ENCODE peak calls at places on chromosomes 3 and 15, in eight cellular contexts. T is cardiac fibroblast, Q is choroid plexus epithelial cell, B is AG04450, V is foreskin fibroblast, U is MCF 10A, Z is left lung, W is neural crest cell. X is an unnamed sample.

GRCh38 chr3:63576826-63577225 is 75.6 kb upstream of the SNTN start:
- DNase-seq in Q (no peak), U (no peak), V (no peak), Z (no peak), B (no peak), W (no peak), T (no peak), X (no peak)

GRCh38 chr3:127275287-127275781 is 12.5 kb downstream of the PRR20G start:
- DNase-seq in Z (no peak), Q (no peak), W (no peak), B (no peak), U (peak), V (no peak), T (peak), X (no peak)

GRCh38 chr3:157175678-157176077 is 15.7 kb upstream of the CCNL1 start:
- DNase-seq in Q (peak), W (no peak), T (no peak), U (no peak), Z (peak), V (no peak), B (no peak), X (no peak)

GRCh38 chr3:16377847-16378302 is 112.9 kb downstream of the OXNAD1 start:
- DNase-seq in W (no peak), Z (no peak), Q (no peak), U (no peak), V (no peak), B (no peak), T (no peak), X (no peak)

GRCh38 chr15:70555713-70556112 is 207.6 kb downstream of the UACA start:
- DNase-seq in Z (no peak), U (no peak), Q (no peak), B (no peak), T (no peak), V (no peak), W (no peak), X (no peak)

GRCh38 chr3:4995500-4996053 is 16.3 kb downstream of the BHLHE40 start:
- DNase-seq in Q (peak), Z (no peak), W (no peak), B (no peak), V (no peak), U (peak), T (peak), X (no peak)

GRCh38 chr15:62392411-62392810 is 227.3 kb upstream of the C2CD4B start:
- DNase-seq in V (no peak), Q (peak), U (no peak), W (peak), T (peak), B (no peak), Z (no peak), X (no peak)

GRCh38 chr3:133831966-133832801 is 26.6 kb downstream of the SRPRB start:
- DNase-seq in T (no peak), U (no peak), W (no peak), Z (no peak), V (no peak), Q (no peak), B (no peak), X (no peak)

GRCh38 chr3:108156312-108156853 is 65.6 kb upstream of the CD47 start:
- DNase-seq in Z (no peak), Q (no peak), U (no peak), B (no peak), W (no peak), T (no peak), V (no peak), X (no peak)

GRCh38 chr3:42660898-42661297 is 7.4 kb downstream of the ZBTB47 start:
- DNase-seq in Z (no peak), V (no peak), Q (no peak), U (no peak), W (no peak), T (no peak), B (no peak), X (no peak)
- TF ChIP-seq CTCF in Z (no peak), V (no peak), Q (no peak), U (peak), W (no peak), T (no peak), B (no peak), X (peak)

GRCh38 chr3:161423911-161424522 is 52.7 kb upstream of the SPTSSB start:
- DNase-seq in W (no peak), V (peak), Q (peak), B (no peak), Z (no peak), U (peak), T (peak), X (no peak)

GRCh38 chr3:161422171-161422693 is 50.9 kb upstream of the SPTSSB start:
- DNase-seq in Z (no peak), U (no peak), T (no peak), B (no peak), V (no peak), W (no peak), Q (no peak), X (no peak)

GRCh38 chr3:161419555-161420333 is 48.4 kb upstream of the SPTSSB start:
- DNase-seq in Q (no peak), V (no peak), W (no peak), Z (no peak), U (no peak), B (no peak), T (no peak), X (no peak)

GRCh38 chr3:161415506-161416231 is 44.4 kb upstream of the SPTSSB start:
- DNase-seq in W (no peak), V (peak), Z (no peak), Q (peak), B (peak), T (peak), U (peak), X (no peak)

GRCh38 chr3:161420746-161421145 is 49.4 kb upstream of the SPTSSB start:
- DNase-seq in Z (no peak), U (peak), T (peak), W (no peak), V (no peak), B (no peak), Q (peak), X (no peak)
- TF ChIP-seq CTCF in Z (no peak), U (peak), T (no peak), W (peak), V (no peak), B (peak), Q (peak), X (peak)

DNA sequence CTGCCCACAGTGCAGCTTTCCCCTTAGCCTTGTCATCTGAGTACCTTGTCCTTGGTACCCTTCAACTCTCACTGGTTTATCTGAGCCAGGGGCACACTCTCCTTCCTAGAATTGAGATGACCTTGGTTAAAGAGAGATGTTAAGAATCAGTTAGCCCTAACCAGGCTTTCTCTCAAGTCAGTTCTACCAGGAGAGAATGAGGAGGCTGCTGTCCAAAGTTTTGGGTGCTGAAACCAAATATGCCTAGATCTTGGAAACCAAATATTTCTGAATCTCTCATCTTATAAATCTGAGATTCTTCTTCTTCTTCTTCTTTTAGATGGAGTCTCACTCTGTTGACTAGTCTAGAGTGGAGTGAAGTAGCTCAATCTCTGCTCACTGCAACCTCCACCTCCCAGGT is 12.0 kb upstream of the CTXND1 start:
- DNase-seq in U (peak), T (peak), W (no peak), B (no peak), V (no peak), Q (peak), Z (no peak), X (no peak)
- TF ChIP-seq CTCF in U (no peak), T (no peak), W (no peak), B (no peak), V (no peak), Q (no peak), Z (no peak), X (no peak)

DNA sequence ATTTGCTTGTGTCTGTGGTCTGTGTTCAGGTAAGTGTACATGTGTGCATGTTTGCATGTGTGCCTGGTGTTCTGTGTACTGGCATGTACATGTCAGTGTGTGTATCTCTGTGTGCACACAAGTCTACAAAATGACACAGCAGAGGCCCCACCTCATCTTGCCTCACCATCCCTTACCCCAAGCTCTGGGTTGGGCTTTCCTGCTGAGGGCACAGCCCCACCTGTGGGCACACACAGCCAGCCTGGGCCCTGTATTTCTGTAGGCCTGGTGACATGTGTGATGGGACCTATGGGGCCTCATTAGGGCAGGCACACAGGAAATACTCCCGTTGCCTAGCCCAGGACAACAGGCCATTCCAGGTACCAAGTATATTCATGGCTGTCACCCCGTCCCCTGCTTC is 13.5 kb downstream of the VIPR1 start:
- DNase-seq in V (no peak), Z (no peak), T (no peak), Q (no peak), W (no peak), U (no peak), B (no peak), X (no peak)
- TF ChIP-seq CTCF in V (no peak), Z (no peak), T (no peak), Q (no peak), W (no peak), U (no peak), B (no peak), X (no peak)

GRCh38 chr3:122307288-122307687 is 17.8 kb upstream of the CSTA start:
- DNase-seq in B (no peak), T (no peak), Z (no peak), V (no peak), U (no peak), W (no peak), Q (no peak), X (no peak)

GRCh38 chr3:122310361-122310760 is 14.7 kb upstream of the CSTA start:
- DNase-seq in U (peak), W (no peak), V (no peak), T (no peak), Z (no peak), B (no peak), Q (no peak), X (no peak)

GRCh38 chr3:122307987-122308386 is 17.1 kb upstream of the CSTA start:
- DNase-seq in Z (no peak), U (no peak), T (no peak), W (no peak), V (no peak), Q (no peak), B (no peak), X (no peak)

GRCh38 chr3:122306622-122306953 is 18.5 kb upstream of the CSTA start:
- DNase-seq in Z (no peak), V (no peak), W (no peak), U (no peak), Q (no peak), B (no peak), T (no peak), X (no peak)

GRCh38 chr3:122305818-122306621 is 19.0 kb upstream of the CSTA start:
- DNase-seq in B (no peak), W (no peak), Q (peak), V (no peak), U (peak), Z (no peak), T (no peak), X (no peak)
- TF ChIP-seq CTCF in B (peak), W (no peak), Q (peak), V (no peak), U (peak), Z (no peak), T (no peak), X (peak)

DNA sequence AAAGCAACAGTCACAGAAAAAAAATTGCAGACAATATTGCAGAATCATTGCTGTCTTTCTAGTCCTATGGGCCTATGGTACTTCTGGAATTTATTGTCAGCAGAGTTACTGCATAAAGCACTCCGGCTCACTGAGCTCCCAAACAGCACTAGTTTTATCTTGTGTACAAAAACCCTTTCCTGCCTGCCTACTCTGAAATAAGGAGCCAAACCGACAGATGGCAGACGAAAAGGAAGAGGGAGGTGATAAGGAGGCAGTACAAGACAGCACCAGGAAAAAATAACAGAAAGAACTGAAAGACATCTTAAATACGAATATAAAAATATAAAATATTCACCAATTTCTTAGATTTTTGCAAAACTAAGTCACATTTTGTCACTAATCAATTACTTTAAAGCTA is 15.6 kb downstream of the HERC1 start:
- DNase-seq in Z (no peak), T (peak), U (no peak), V (no peak), W (no peak), B (no peak), Q (peak), X (no peak)
- TF ChIP-seq CTCF in Z (no peak), T (peak), U (no peak), V (no peak), W (no peak), B (peak), Q (peak), X (peak)

GRCh38 chr15:41483519-41483918 is 10.2 kb upstream of the ITPKA start:
- DNase-seq in V (no peak), Z (no peak), T (no peak), Q (no peak), U (no peak), W (no peak), B (no peak), X (no peak)

GRCh38 chr15:41483115-41483514 is 10.6 kb upstream of the ITPKA start:
- DNase-seq in T (no peak), Q (peak), Z (no peak), W (no peak), V (no peak), U (no peak), B (no peak), X (no peak)

GRCh38 chr15:41482478-41482877 is 11.2 kb upstream of the ITPKA start:
- DNase-seq in W (no peak), B (no peak), Q (no peak), U (no peak), Z (no peak), T (no peak), V (no peak), X (no peak)

GRCh38 chr15:41482070-41482469 is 11.6 kb upstream of the ITPKA start:
- DNase-seq in Q (no peak), U (no peak), B (no peak), W (no peak), T (no peak), V (no peak), Z (no peak), X (no peak)

GRCh38 chr15:41480396-41481140 is 13.1 kb upstream of the ITPKA start:
- DNase-seq in V (no peak), W (no peak), B (no peak), Z (no peak), T (no peak), U (no peak), Q (no peak), X (peak)
- TF ChIP-seq CTCF in V (no peak), W (no peak), B (no peak), Z (no peak), T (no peak), U (no peak), Q (no peak), X (no peak)